ENCODE peak calls at places on chromosomes 4 and X, in seven cellular contexts. T is Peyer's patch, J is body of pancreas, I is lower leg skin, P is tibial nerve, H is sigmoid colon, A is H54. M is an unnamed sample.

GRCh38 chrX:350534-351321 is 32.1 kb upstream of the GTPBP6 start:
- DNase-seq in T (no peak), J (no peak), I (no peak), P (no peak), H (peak), A (no peak), M (no peak)

GRCh38 chr4:143215873-143216272 is 31.2 kb downstream of the USP38 start:
- DNase-seq in T (no peak), J (no peak), I (no peak), P (no peak), H (no peak), A (no peak), M (no peak)

GRCh38 chrX:6826856-6827255 is 291.9 kb upstream of the VCX3A start:
- DNase-seq in T (no peak), J (no peak), I (no peak), P (no peak), H (no peak), A (no peak), M (no peak)

GRCh38 chr4:118942465-118942864 is 53.8 kb downstream of the SYNPO2 start:
- DNase-seq in T (no peak), J (no peak), I (no peak), P (no peak), H (no peak), A (no peak), M (no peak)

GRCh38 chr4:166724369-166724768 is 509.9 kb downstream of the SPOCK3 start:
- DNase-seq in T (no peak), J (no peak), I (no peak), P (no peak), H (no peak), A (no peak), M (no peak)

GRCh38 chr4:184150102-184150839 is 67.4 kb downstream of the ENPP6 start:
- DNase-seq in T (no peak), J (peak), I (peak), P (no peak), H (no peak), A (no peak), M (no peak)

GRCh38 chr4:98556451-98556850 is 102.0 kb downstream of the TSPAN5 start:
- DNase-seq in T (no peak), J (no peak), I (no peak), P (no peak), H (no peak), A (no peak), M (no peak)

GRCh38 chr4:25914670-25915358 is 794 bp downstream of the SMIM20 start:
- DNase-seq in T (no peak), J (no peak), I (no peak), P (no peak), H (no peak), A (no peak), M (no peak)

GRCh38 chr4:161254375-161254774 is 909.4 kb downstream of the FSTL5 start:
- DNase-seq in T (no peak), J (no peak), I (no peak), P (no peak), H (no peak), A (no peak), M (no peak)

GRCh38 chr4:93897559-93897958 is 69.0 kb downstream of the ATOH1 start:
- DNase-seq in T (no peak), J (no peak), I (no peak), P (no peak), H (no peak), A (no peak), M (peak)

GRCh38 chrX:64188901-64189300 is 16.6 kb downstream of the AMER1 start:
- DNase-seq in T (no peak), J (no peak), I (no peak), P (no peak), H (no peak), A (no peak), M (no peak)

GRCh38 chrX:126489141-126489540 is 63.5 kb downstream of the DCAF12L1 start:
- DNase-seq in T (no peak), J (no peak), I (no peak), P (no peak), H (no peak), A (no peak), M (no peak)

GRCh38 chr4:151766691-151767090 is 5.9 kb upstream of the GATB start:
- DNase-seq in T (peak), J (no peak), I (no peak), P (no peak), H (no peak), A (no peak), M (no peak)

GRCh38 chr4:123939621-123940020 is 543.0 kb downstream of the SPRY1 start:
- DNase-seq in T (no peak), J (no peak), I (no peak), P (no peak), H (no peak), A (peak), M (no peak)

GRCh38 chr4:183264614-183265013 is 55.5 kb downstream of the CLDN22 start:
- DNase-seq in T (no peak), J (no peak), I (no peak), P (no peak), H (no peak), A (no peak), M (no peak)

GRCh38 chr4:114549638-114550037 is 49.0 kb upstream of the UGT8 start:
- DNase-seq in T (no peak), J (no peak), I (no peak), P (no peak), H (no peak), A (no peak), M (no peak)

GRCh38 chr4:122914292-122914904 is 8.0 kb downstream of the NUDT6 start:
- DNase-seq in T (no peak), J (no peak), I (no peak), P (no peak), H (no peak), A (no peak), M (peak)

GRCh38 chr4:3231431-3231980 is 17.5 kb upstream of the MSANTD1 start:
- DNase-seq in T (no peak), J (no peak), I (no peak), P (no peak), H (no peak), A (no peak), M (no peak)

GRCh38 chr4:137531951-137532868 is at the start of gene PCDH18:
- DNase-seq in T (peak), J (peak), I (peak), P (peak), H (peak), A (peak), M (no peak)

GRCh38 chr4:8694226-8694625 is 101.7 kb downstream of the CPZ start:
- DNase-seq in T (no peak), J (no peak), I (peak), P (no peak), H (no peak), A (no peak), M (no peak)

GRCh38 chr4:105145913-105146285 is 777 bp upstream of the TET2 start:
- DNase-seq in T (no peak), J (no peak), I (peak), P (no peak), H (peak), A (no peak), M (peak)

GRCh38 chr4:157779084-157779483 is 393.7 kb downstream of the GASK1B start:
- DNase-seq in T (no peak), J (no peak), I (no peak), P (no peak), H (no peak), A (no peak), M (no peak)

GRCh38 chr4:8872402-8873291 is 1.0 kb upstream of the HMX1 start:
- DNase-seq in T (no peak), J (no peak), I (no peak), P (no peak), H (no peak), A (no peak), M (no peak)

GRCh38 chr4:80365928-80366327 is 30.4 kb downstream of the CFAP299 start:
- DNase-seq in T (peak), J (peak), I (no peak), P (no peak), H (peak), A (peak), M (peak)

GRCh38 chrX:87338510-87338909 is 179.1 kb upstream of the KLHL4 start:
- DNase-seq in T (no peak), J (no peak), I (no peak), P (no peak), H (no peak), A (no peak), M (no peak)

GRCh38 chr4:116585240-116585639 is 500.1 kb downstream of the TRAM1L1 start:
- DNase-seq in T (no peak), J (no peak), I (no peak), P (no peak), H (no peak), A (no peak), M (no peak)

GRCh38 chr4:111400736-111401135 is 744.5 kb upstream of the FAM241A start:
- DNase-seq in T (no peak), J (no peak), I (no peak), P (no peak), H (no peak), A (no peak), M (no peak)

GRCh38 chrX:114532093-114532805 is 51.6 kb upstream of the HTR2C start:
- DNase-seq in T (no peak), J (no peak), I (no peak), P (no peak), H (no peak), A (no peak), M (no peak)

GRCh38 chr4:151169223-151169622 is 69.8 kb downstream of the RPS3A start:
- DNase-seq in T (no peak), J (peak), I (peak), P (peak), H (peak), A (no peak), M (no peak)

GRCh38 chr4:176273741-176274140 is 4.7 kb upstream of the ASB5 start:
- DNase-seq in T (no peak), J (no peak), I (no peak), P (no peak), H (no peak), A (no peak), M (no peak)

GRCh38 chrX:17078031-17078730 is 131.7 kb downstream of the REPS2 start:
- DNase-seq in T (no peak), J (no peak), I (no peak), P (no peak), H (no peak), A (peak), M (no peak)

GRCh38 chr4:177484613-177485021 is 42.4 kb upstream of the AGA start:
- DNase-seq in T (no peak), J (no peak), I (no peak), P (no peak), H (no peak), A (no peak), M (no peak)

GRCh38 chr4:139934336-139934735 is 219.6 kb downstream of the MAML3 start:
- DNase-seq in T (no peak), J (peak), I (no peak), P (no peak), H (no peak), A (no peak), M (no peak)

GRCh38 chrX:71111141-71111843 is at the start of gene IL2RG:
- DNase-seq in T (peak), J (peak), I (no peak), P (no peak), H (no peak), A (no peak), M (peak)
- TF ChIP-seq POLR2A in T (peak), J (no peak), I (no peak), P (no peak), H (no peak), A (no peak), M (peak)

GRCh38 chr4:173370130-173370476 is 651 bp upstream of the SAP30 start:
- DNase-seq in T (peak), J (no peak), I (peak), P (peak), H (peak), A (no peak), M (peak)

GRCh38 chr4:173374588-173374987 is 3.8 kb downstream of the SAP30 start:
- DNase-seq in T (no peak), J (no peak), I (no peak), P (no peak), H (no peak), A (no peak), M (no peak)

GRCh38 chr4:173367946-173368345 is 2.8 kb upstream of the SAP30 start:
- DNase-seq in T (no peak), J (no peak), I (no peak), P (no peak), H (no peak), A (no peak), M (peak)

GRCh38 chr4:173370477-173371291 is at the start of gene SAP30:
- DNase-seq in T (peak), J (peak), I (peak), P (peak), H (peak), A (peak), M (peak)

DNA sequence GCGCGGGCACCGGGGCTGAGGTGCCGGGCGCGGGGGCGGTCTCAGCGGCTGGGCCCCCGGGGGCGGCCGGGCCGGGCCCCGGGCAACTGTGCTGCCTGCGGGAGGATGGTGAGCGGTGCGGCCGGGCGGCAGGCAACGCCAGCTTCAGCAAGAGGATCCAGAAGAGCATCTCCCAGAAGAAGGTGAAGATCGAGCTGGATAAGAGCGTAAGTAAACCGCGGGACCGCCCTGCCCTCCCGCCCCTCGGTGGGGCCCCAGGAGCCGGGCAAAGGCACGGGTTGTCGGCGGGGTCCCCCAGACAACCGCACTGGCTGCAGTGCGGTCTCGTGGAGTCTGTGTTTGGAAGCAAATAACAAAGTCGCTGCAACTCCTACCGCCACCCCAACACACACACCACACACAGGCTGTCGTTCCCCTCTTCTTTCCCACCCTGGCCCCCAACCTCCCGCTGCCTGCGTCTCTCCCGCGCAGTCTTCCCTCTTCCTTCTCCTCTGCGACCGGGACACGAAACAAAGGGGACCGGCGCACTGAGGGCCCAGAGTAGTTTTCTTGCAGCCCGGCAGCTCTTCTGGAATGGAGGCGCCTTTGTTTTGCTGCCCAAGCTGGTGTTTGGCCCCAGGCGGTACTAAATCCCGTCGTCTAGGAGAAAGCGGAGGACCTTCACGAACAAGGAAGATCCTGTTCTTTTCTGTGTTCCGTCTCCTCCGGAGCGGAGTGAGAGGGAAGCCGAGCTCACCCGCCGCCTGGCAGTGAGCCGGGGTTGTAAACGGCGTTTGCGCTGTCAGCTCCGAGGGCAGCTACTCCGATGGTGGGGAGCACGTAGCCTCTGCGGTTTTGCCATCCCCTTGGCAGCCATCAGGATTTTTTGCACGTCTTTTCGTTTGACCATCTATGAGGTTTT is 788 bp downstream of the SAP30 start:
- DNase-seq in T (peak), J (peak), I (peak), P (peak), H (peak), A (peak), M (peak)
- TF ChIP-seq POLR2A in T (no peak), J (no peak), I (no peak), P (no peak), H (peak), A (no peak), M (peak)

GRCh38 chr4:185394568-185395254 is 1.0 kb downstream of the LRP2BP start:
- DNase-seq in T (no peak), J (no peak), I (no peak), P (no peak), H (no peak), A (no peak), M (no peak)

GRCh38 chr4:185395956-185396723 is 416 bp upstream of the LRP2BP start:
- DNase-seq in T (peak), J (peak), I (peak), P (peak), H (peak), A (peak), M (peak)

GRCh38 chr4:185395255-185395955 is at the start of gene LRP2BP:
- DNase-seq in T (no peak), J (no peak), I (no peak), P (no peak), H (no peak), A (no peak), M (peak)

GRCh38 chr4:185398618-185399017 is 2.0 kb downstream of the ANKRD37 start:
- DNase-seq in T (no peak), J (no peak), I (no peak), P (no peak), H (no peak), A (no peak), M (no peak)

DNA sequence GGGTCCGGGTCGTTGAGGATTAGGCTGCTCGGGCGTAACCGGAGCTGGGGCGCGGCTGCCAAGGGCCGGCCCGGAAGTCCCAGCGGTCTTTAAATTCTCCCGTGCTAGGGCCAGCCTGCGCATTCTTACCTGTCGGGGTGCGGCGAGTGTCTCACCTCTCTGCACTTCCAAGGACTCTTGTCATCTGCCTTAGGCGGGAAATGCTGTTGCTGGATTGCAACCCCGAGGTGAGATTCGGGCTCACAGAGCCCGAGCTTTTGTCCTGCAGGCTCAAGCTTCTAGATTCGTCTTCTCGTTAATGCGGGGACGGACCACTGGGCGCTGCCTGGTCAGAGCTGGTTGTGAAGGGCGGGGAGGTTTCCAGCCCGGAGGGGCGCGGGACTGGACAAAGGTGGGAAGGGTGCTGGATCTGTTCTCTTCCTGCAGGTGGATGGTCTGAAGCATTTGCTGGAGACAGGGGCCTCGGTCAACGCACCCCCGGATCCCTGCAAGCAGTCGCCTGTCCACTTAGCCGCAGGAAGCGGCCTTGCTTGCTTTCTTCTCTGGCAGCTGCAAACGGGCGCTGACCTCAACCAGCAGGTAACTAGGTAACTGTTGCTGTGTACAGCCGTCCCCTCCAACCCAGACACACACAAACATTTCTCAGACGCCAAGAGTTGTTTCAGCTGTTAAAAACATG is at the start of gene ANKRD37:
- DNase-seq in T (no peak), J (peak), I (no peak), P (no peak), H (no peak), A (no peak), M (no peak)
- TF ChIP-seq POLR2A in T (peak), J (peak), I (no peak), P (no peak), H (no peak), A (peak), M (no peak)

DNA sequence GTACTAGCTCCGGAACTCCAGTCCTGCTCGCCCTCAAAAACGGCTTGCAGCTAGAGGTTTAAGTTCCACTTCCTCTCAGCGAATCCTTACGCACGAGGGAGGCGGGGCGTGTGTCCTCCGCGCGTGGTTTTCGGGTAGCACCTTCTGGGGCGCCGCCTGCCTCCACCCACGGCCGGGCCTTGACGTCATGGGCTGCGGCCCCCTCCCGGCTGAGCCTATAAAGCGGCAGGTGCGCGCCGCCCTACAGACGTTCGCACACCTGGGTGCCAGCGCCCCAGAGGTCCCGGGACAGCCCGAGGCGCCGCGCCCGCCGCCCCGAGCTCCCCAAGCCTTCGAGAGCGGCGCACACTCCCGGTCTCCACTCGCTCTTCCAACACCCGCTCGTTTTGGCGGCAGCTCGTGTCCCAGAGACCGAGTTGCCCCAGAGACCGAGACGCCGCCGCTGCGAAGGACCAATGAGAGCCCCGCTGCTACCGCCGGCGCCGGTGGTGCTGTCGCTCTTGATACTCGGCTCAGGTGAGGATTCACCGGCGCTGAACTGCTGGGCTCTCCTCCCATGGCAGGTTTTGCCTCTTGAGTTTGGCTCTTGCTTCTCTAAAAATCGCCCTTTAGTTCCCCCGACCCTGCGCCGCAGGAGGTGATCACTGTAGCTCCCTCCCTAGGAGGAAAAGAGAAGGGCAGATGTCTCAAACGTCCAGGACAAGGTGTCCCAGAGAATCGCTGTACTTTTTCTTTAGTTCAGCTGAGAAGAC is at the start of gene AREG:
- DNase-seq in T (peak), J (peak), I (peak), P (peak), H (peak), A (no peak), M (peak)
- TF ChIP-seq POLR2A in T (peak), J (peak), I (no peak), P (no peak), H (no peak), A (no peak), M (peak)

GRCh38 chrX:40091691-40092421 is 5.9 kb downstream of the BCOR start:
- DNase-seq in T (peak), J (no peak), I (no peak), P (no peak), H (no peak), A (no peak), M (no peak)
- TF ChIP-seq POLR2A in T (no peak), J (no peak), I (no peak), P (no peak), H (no peak), A (no peak), M (no peak)

M was measured in erythroblast.